ENCODE peak calls at places on chromosomes 11 and 22, in eight cellular contexts. D is fibroblast of lung, M is mammary epithelial cell, H is AG04450, C is HCT116, Q is cardiac fibroblast, G is kidney epithelial cell, O is heart left ventricle. N is an unnamed sample.

GRCh38 chr11:125743681-125744080 is 2.4 kb upstream of the PATE1 start:
- DNase-seq in D (no peak), M (no peak), H (no peak), C (no peak), Q (no peak), G (no peak), O (no peak), N (no peak)

GRCh38 chr11:123209591-123209990 is 14.5 kb upstream of the CLMP start:
- DNase-seq in D (no peak), M (no peak), H (no peak), C (no peak), Q (no peak), G (no peak), O (no peak), N (no peak)

GRCh38 chr22:24500251-24500820 is 5.2 kb downstream of the UPB1 start:
- DNase-seq in D (no peak), M (no peak), H (no peak), C (no peak), Q (no peak), G (no peak), O (peak), N (no peak)

GRCh38 chr11:60208146-60208895 is 25.4 kb upstream of the MS4A6A start:
- DNase-seq in D (no peak), M (peak), H (no peak), C (no peak), Q (no peak), G (no peak), O (no peak), N (no peak)

GRCh38 chr22:49827853-49828598 is at the start of gene BRD1:
- DNase-seq in D (peak), M (peak), H (peak), C (no peak), Q (peak), G (no peak), O (peak), N (no peak)

GRCh38 chr11:126034880-126035279 is 27.8 kb downstream of the CDON start:
- DNase-seq in D (peak), M (no peak), H (no peak), C (no peak), Q (no peak), G (no peak), O (no peak), N (no peak)

GRCh38 chr22:50737728-50738648 is at the start of gene ACR:
- DNase-seq in D (no peak), M (no peak), H (no peak), C (no peak), Q (no peak), G (no peak), O (peak), N (no peak)

GRCh38 chr11:117232911-117233409 is 489 bp downstream of the RNF214 start:
- DNase-seq in D (no peak), M (no peak), H (no peak), C (no peak), Q (no peak), G (no peak), O (peak), N (no peak)

GRCh38 chr22:25166266-25167056 is 33.2 kb upstream of the CRYBB3 start:
- DNase-seq in D (no peak), M (no peak), H (no peak), C (no peak), Q (no peak), G (no peak), O (no peak), N (no peak)

GRCh38 chr11:65083834-65084597 is at the start of the genes CDCA5 and ZFPL1:
- DNase-seq in D (peak), M (peak), H (peak), C (peak), Q (peak), G (peak), O (peak), N (peak)

GRCh38 chr11:47233989-47234668 is 14.5 kb downstream of the ACP2 start:
- DNase-seq in D (peak), M (peak), H (no peak), C (no peak), Q (peak), G (no peak), O (peak), N (no peak)

GRCh38 chr22:23823331-23823791 is 15.4 kb downstream of the DERL3 start:
- DNase-seq in D (peak), M (peak), H (no peak), C (no peak), Q (no peak), G (no peak), O (peak), N (no peak)

GRCh38 chr11:103266167-103266831 is 157.1 kb downstream of the DYNC2H1 start:
- DNase-seq in D (no peak), M (no peak), H (no peak), C (no peak), Q (no peak), G (no peak), O (no peak), N (no peak)

GRCh38 chr11:132463941-132464340 is 1068.4 kb downstream of the OPCML start:
- DNase-seq in D (peak), M (no peak), H (no peak), C (no peak), Q (no peak), G (no peak), O (no peak), N (no peak)

GRCh38 chr11:74694136-74694535 is 37.1 kb downstream of the CHRDL2 start:
- DNase-seq in D (no peak), M (no peak), H (no peak), C (no peak), Q (no peak), G (no peak), O (no peak), N (no peak)

GRCh38 chr11:65274734-65275682 is 13.2 kb downstream of the POLA2 start:
- DNase-seq in D (peak), M (peak), H (peak), C (peak), Q (peak), G (peak), O (peak), N (no peak)

GRCh38 chr11:61747389-61748285 is 4.8 kb upstream of the MYRF start:
- DNase-seq in D (peak), M (peak), H (no peak), C (peak), Q (peak), G (no peak), O (peak), N (no peak)

GRCh38 chr11:62245271-62245753 is 3.3 kb downstream of the SCGB1D2 start:
- DNase-seq in D (peak), M (peak), H (no peak), C (no peak), Q (peak), G (no peak), O (peak), N (no peak)

GRCh38 chr11:78583889-78584288 is 9.2 kb upstream of the NARS2 start:
- DNase-seq in D (no peak), M (no peak), H (no peak), C (no peak), Q (no peak), G (no peak), O (no peak), N (no peak)

GRCh38 chr11:125588505-125588904 is 4.1 kb upstream of the STT3A start:
- DNase-seq in D (peak), M (no peak), H (no peak), C (peak), Q (no peak), G (no peak), O (no peak), N (no peak)

GRCh38 chr11:130592056-130592455 is 143.6 kb downstream of the ADAMTS15 start:
- DNase-seq in D (peak), M (peak), H (no peak), C (no peak), Q (peak), G (no peak), O (no peak), N (no peak)

GRCh38 chr22:42156597-42156996 is 26.0 kb upstream of the CYP2D6 start:
- DNase-seq in D (no peak), M (peak), H (no peak), C (no peak), Q (no peak), G (no peak), O (no peak), N (no peak)

GRCh38 chr11:44257338-44258189 is 52.4 kb downstream of the ALX4 start:
- DNase-seq in D (no peak), M (no peak), H (no peak), C (no peak), Q (no peak), G (no peak), O (peak), N (no peak)

GRCh38 chr22:45640291-45640940 is 31.2 kb upstream of the ATXN10 start:
- DNase-seq in D (no peak), M (no peak), H (no peak), C (no peak), Q (no peak), G (no peak), O (no peak), N (no peak)

GRCh38 chr22:49502126-49502826 is 325.4 kb downstream of the BRD1 start:
- DNase-seq in D (peak), M (no peak), H (no peak), C (peak), Q (no peak), G (no peak), O (no peak), N (peak)

GRCh38 chr11:105181100-105181499 is 41.5 kb upstream of the CARD18 start:
- DNase-seq in D (peak), M (peak), H (no peak), C (no peak), Q (peak), G (no peak), O (no peak), N (peak)

GRCh38 chr22:24554316-24555159 is at the start of gene GUCD1:
- DNase-seq in D (peak), M (peak), H (no peak), C (no peak), Q (peak), G (no peak), O (peak), N (no peak)

GRCh38 chr11:99015634-99016454 is 4.9 kb upstream of the CNTN5 start:
- DNase-seq in D (peak), M (peak), H (peak), C (peak), Q (peak), G (no peak), O (no peak), N (no peak)

GRCh38 chr11:102680945-102681344 is 24.6 kb downstream of the MMP27 start:
- DNase-seq in D (peak), M (peak), H (no peak), C (no peak), Q (peak), G (no peak), O (no peak), N (no peak)

GRCh38 chr22:37283393-37283937 is 1.2 kb downstream of the CYTH4 start:
- DNase-seq in D (no peak), M (no peak), H (no peak), C (no peak), Q (no peak), G (no peak), O (peak), N (no peak)

GRCh38 chr11:36684840-36685800 is 87.1 kb upstream of the RAG2 start:
- DNase-seq in D (no peak), M (no peak), H (no peak), C (no peak), Q (no peak), G (no peak), O (no peak), N (no peak)

GRCh38 chr11:67006029-67006884 is 16.7 kb upstream of the SYT12 start:
- DNase-seq in D (peak), M (no peak), H (no peak), C (peak), Q (peak), G (no peak), O (no peak), N (no peak)

GRCh38 chr22:30565341-30565740 is 9.1 kb downstream of the GAL3ST1 start:
- DNase-seq in D (no peak), M (no peak), H (no peak), C (no peak), Q (peak), G (no peak), O (no peak), N (no peak)

GRCh38 chr11:17354070-17354924 is 2.7 kb downstream of the NCR3LG1 start:
- DNase-seq in D (peak), M (peak), H (peak), C (peak), Q (peak), G (no peak), O (no peak), N (no peak)

GRCh38 chr22:26169312-26170111 is at the start of gene SEZ6L:
- DNase-seq in D (peak), M (no peak), H (no peak), C (no peak), Q (no peak), G (no peak), O (peak), N (no peak)

GRCh38 chr11:113314389-113315301 is at the start of gene TTC12:
- DNase-seq in D (peak), M (peak), H (peak), C (peak), Q (peak), G (peak), O (peak), N (peak)

GRCh38 chr11:64396079-64396591 is 37.2 kb downstream of the RPS6KA4 start:
- DNase-seq in D (no peak), M (no peak), H (no peak), C (no peak), Q (no peak), G (no peak), O (no peak), N (no peak)

DNA sequence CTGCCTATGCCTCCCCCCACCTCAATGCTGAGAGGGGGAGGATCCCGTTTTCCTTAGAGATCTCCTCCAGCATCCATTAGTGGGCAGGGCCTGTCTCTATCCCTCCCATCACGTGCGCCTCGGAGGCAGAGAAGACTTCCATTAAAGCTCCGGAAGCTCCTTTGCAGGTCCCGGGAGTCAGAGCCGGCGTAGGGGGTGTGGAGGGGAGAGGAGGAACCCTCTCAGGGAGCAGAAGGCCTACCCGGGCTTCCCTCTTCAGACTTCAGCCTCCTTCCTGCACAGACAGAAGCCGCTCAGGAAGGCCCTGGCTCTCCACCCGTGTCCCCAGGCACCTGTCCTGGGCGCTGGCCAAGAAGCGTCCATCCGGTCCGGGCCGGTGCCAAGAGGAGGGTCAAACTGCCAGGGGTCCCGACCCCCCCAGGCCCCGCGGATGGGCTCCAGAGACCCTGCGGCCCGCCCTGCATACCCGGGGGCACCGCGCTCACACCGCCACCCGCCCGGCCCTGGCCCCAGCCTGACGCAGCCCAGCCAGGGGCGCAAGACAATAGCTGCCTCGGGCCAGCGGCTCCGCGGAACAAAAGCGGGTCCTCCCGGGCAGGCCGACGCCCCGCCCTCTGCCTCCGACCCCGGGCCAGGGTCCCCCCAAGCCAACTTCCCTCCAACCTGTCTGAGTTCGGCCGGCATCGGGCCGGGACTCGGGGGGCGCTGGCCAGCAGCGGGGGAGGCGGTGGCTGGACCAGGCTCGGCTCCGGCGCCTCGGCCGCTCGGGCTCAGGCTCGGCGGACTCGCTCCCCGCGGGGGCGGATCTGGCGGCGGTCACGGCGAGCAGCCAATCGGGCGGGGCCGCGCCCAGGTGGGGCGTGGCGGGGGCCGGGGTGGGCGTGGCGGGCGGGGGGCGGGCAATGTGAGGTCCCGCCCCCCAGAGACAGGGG is 29.9 kb downstream of the ARVCF start:
- DNase-seq in D (peak), M (peak), H (peak), C (no peak), Q (peak), G (no peak), O (peak), N (peak)
- H3K4me3 ChIP-seq in D (peak), M (peak), H (peak), C (peak), Q (peak), G (peak), O (peak), N (peak)

GRCh38 chr22:27416553-27417427 is 384.8 kb downstream of the MN1 start:
- DNase-seq in D (peak), M (peak), H (peak), C (no peak), Q (peak), G (peak), O (no peak), N (no peak)
- TF ChIP-seq CTCF in D (no peak), M (no peak), H (peak), C (peak), Q (peak), G (no peak), O (no peak), N (peak)

GRCh38 chr22:39152024-39152510 is 413 bp downstream of the CBX7 start:
- DNase-seq in D (no peak), M (no peak), H (no peak), C (no peak), Q (no peak), G (no peak), O (no peak), N (no peak)

GRCh38 chr22:39149915-39150847 is 2.3 kb downstream of the CBX7 start:
- DNase-seq in D (no peak), M (no peak), H (no peak), C (no peak), Q (no peak), G (no peak), O (no peak), N (no peak)

GRCh38 chr22:39151329-39151975 is 1.0 kb downstream of the CBX7 start:
- DNase-seq in D (no peak), M (no peak), H (no peak), C (no peak), Q (no peak), G (no peak), O (no peak), N (no peak)

GRCh38 chr22:39152511-39153219 is at the start of gene CBX7:
- DNase-seq in D (peak), M (peak), H (peak), C (peak), Q (peak), G (no peak), O (peak), N (no peak)

DNA sequence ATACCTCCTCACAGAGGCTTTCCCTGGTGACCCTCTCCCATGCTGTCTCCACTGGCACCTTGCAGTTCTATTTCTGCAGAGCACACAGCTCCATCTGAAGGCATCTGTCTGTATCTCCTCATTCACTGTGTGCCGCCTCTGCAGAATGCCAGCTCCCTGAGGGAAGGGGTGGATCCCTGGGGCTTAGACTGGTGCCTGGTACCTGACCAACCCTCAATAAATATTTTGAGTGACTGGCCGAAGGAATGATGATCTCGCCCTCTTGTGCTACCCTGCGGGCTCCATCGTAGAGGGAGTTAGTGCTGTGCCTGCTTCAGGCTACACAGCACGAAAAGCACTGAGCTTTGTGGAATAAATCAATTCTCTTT is 1.6 kb downstream of the CBX7 start:
- DNase-seq in D (no peak), M (no peak), H (no peak), C (no peak), Q (no peak), G (no peak), O (no peak), N (no peak)
- H3K4me3 ChIP-seq in D (no peak), M (no peak), H (no peak), C (no peak), Q (no peak), G (no peak), O (peak), N (no peak)

GRCh38 chr11:19769820-19770219 is 57.2 kb downstream of the NAV2 start:
- DNase-seq in D (peak), M (peak), H (peak), C (no peak), Q (peak), G (peak), O (no peak), N (no peak)
- TF ChIP-seq CTCF in D (no peak), M (no peak), H (no peak), C (no peak), Q (no peak), G (no peak), O (no peak), N (no peak)

GRCh38 chr11:79925570-79925969 is 484.7 kb upstream of the TENM4 start:
- DNase-seq in D (no peak), M (no peak), H (no peak), C (no peak), Q (no peak), G (no peak), O (no peak), N (no peak)
- H3K4me3 ChIP-seq in D (no peak), M (no peak), H (no peak), C (no peak), Q (no peak), G (no peak), O (no peak), N (no peak)

DNA sequence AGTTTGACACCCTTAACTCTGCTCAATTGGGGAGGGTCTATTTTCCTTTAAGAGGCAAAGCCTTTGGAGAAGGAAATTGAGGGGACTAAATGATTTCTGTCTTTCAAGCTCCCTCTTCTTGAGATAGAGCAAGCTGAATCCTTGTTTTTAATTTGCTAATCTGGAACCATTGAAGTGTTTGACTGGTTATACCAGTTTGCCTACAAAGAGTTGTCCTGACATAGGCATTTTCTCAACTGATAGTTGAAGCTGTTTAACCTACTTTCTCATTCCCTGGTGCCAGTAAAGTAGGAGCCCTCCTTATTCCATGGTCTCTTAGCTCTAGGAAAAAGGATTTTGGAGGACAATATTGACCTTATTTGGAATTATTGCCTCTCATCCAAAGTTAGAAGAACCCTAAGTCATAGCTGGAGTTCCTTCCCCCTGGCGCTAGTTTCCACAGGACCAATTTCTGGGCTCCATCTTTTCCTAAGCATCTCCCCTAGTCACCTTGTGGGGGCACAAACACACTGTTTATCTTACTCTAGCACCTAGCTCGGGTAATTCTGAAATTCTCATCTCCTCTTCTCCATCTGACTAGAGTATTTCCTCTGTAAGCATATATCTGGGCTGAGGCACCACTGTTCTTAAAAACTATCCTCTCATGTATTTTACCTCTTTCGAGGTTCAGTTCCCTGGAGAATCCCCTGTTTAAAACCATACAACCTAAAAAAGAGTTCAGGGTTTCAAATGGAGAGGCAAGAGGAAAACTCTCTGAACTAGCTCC is 7.4 kb downstream of the ZDHHC5 start:
- DNase-seq in D (no peak), M (no peak), H (no peak), C (no peak), Q (no peak), G (no peak), O (no peak), N (no peak)
- TF ChIP-seq CTCF in D (no peak), M (no peak), H (no peak), C (no peak), Q (no peak), G (no peak), O (no peak), N (no peak)

N was measured in retinal pigment epithelial cell.